ENCODE peak calls at places on chromosomes 1 and 21, in nine cellular contexts. I is upper lobe of right lung; S is pancreas; H is CD4-positive, alpha-beta T cell; B is fibroblast of lung; G is mammary epithelial cell; D is Panc1; V is adrenal gland; N is upper lobe of left lung. L is an unnamed sample.

GRCh38 chr21:32826317-32827167 is 55.0 kb upstream of the PAXBP1 start:
- DNase-seq in V (peak), G (peak), H (peak), N (no peak), D (peak), I (no peak), S (peak), B (peak), L (peak)

GRCh38 chr1:24487455-24487854 is 15.2 kb upstream of the RCAN3 start:
- DNase-seq in I (no peak), G (no peak), D (no peak), V (no peak), N (no peak), H (no peak), B (no peak), S (no peak), L (no peak)

GRCh38 chr1:246512230-246512629 is 5.2 kb upstream of the SMYD3 start:
- DNase-seq in D (no peak), B (no peak), N (peak), H (no peak), I (no peak), G (no peak), S (no peak), V (no peak), L (no peak)

GRCh38 chr1:187819081-187819480 is 990.3 kb downstream of the PLA2G4A start:
- DNase-seq in B (no peak), I (no peak), G (no peak), V (no peak), N (no peak), H (no peak), D (no peak), S (no peak), L (no peak)

GRCh38 chr1:169110265-169110664 is 3.8 kb downstream of the ATP1B1 start:
- DNase-seq in H (no peak), D (no peak), N (no peak), B (no peak), G (no peak), I (no peak), S (no peak), V (no peak), L (no peak)

GRCh38 chr1:24996456-24996855 is 66.4 kb upstream of the RUNX3 start:
- DNase-seq in N (no peak), B (no peak), I (no peak), H (no peak), S (no peak), D (no peak), G (no peak), V (no peak), L (no peak)

GRCh38 chr1:28104866-28105467 is 16.6 kb upstream of the EYA3 start:
- DNase-seq in D (no peak), N (no peak), G (peak), H (no peak), S (peak), B (peak), V (peak), I (no peak), L (no peak)

GRCh38 chr1:51139474-51139873 is 37.4 kb downstream of the C1orf185 start:
- DNase-seq in H (no peak), N (no peak), I (no peak), D (no peak), V (no peak), G (no peak), B (peak), S (no peak), L (no peak)

GRCh38 chr1:25356848-25357247 is 18.7 kb downstream of the TMEM50A start:
- DNase-seq in V (no peak), D (no peak), I (no peak), G (peak), B (peak), S (no peak), N (no peak), H (no peak), L (no peak)

GRCh38 chr1:228275154-228275434 is 67.2 kb downstream of the OBSCN start:
- DNase-seq in G (no peak), V (peak), S (no peak), B (no peak), I (no peak), N (no peak), D (no peak), H (no peak), L (no peak)

GRCh38 chr21:15282666-15283065 is 217.9 kb upstream of the NRIP1 start:
- DNase-seq in B (no peak), V (no peak), D (no peak), G (peak), H (no peak), I (no peak), N (no peak), S (no peak), L (no peak)

DNA sequence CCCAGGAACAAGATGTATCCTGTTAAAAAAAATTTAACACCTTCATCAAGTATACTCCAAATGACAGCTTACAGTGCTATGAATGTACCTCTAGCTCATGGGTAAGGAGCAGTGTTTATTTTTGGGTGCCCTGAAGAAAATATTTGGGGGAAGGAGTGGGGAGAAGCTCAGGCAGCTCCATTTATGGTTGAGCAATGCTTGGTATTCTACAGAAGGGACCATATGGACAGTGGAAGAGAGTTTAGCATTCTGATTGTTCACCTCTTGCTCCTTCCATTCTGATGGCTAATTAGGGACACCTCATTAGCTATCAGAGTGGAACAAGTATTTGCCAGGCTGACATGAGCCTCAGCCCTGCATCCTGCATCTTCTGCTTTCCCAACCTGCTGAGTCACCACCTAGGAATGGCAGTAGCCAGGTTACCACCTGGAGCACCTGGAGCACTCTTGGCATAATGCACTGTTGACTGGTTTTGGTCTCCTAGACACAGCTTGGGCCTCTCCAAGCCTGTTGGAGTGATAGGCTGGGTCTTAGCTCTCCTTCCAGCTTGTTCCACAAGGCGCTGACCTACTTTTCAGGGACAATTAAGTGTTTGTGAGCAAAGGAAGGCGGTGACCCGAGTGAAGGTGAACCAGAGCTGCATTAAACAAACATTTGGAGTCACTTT is 62.0 kb upstream of the MACF1 start:
- DNase-seq in N (no peak), D (no peak), I (peak), H (no peak), G (peak), S (peak), V (no peak), B (no peak), L (no peak)
- TF ChIP-seq CTCF in N (no peak), D (no peak), I (no peak), H (no peak), G (peak), S (no peak), V (no peak), B (no peak), L (no peak)

GRCh38 chr21:44960141-44961092 is 20.6 kb downstream of the SLX9 start:
- DNase-seq in V (no peak), S (no peak), D (no peak), G (no peak), I (no peak), B (no peak), N (peak), H (no peak), L (no peak)
- H3K27ac ChIP-seq in V (peak), S (no peak), D (no peak), G (no peak), I (peak), B (no peak), N (peak), H (no peak), L (no peak)

GRCh38 chr1:4653328-4653660 is 1.1 kb upstream of the AJAP1 start:
- DNase-seq in S (no peak), I (peak), H (no peak), N (no peak), G (no peak), B (no peak), V (no peak), D (no peak), L (no peak)

GRCh38 chr1:4650486-4650885 is 3.9 kb upstream of the AJAP1 start:
- DNase-seq in V (no peak), D (no peak), H (no peak), B (no peak), S (no peak), N (no peak), G (peak), I (peak), L (no peak)

GRCh38 chr1:4652631-4653327 is 1.6 kb upstream of the AJAP1 start:
- DNase-seq in H (peak), V (peak), I (peak), D (no peak), G (peak), N (peak), S (peak), B (no peak), L (peak)

GRCh38 chr1:4648657-4649056 is 5.8 kb upstream of the AJAP1 start:
- DNase-seq in B (no peak), I (no peak), G (no peak), H (no peak), S (no peak), N (no peak), D (no peak), V (no peak), L (no peak)

GRCh38 chr1:4650981-4651380 is 3.4 kb upstream of the AJAP1 start:
- DNase-seq in N (no peak), B (no peak), H (no peak), G (no peak), S (no peak), V (no peak), D (no peak), I (peak), L (no peak)
- TF ChIP-seq CTCF in N (no peak), B (no peak), H (no peak), G (no peak), S (no peak), V (no peak), D (no peak), I (no peak), L (no peak)

GRCh38 chr1:180927348-180927747 is 14.7 kb downstream of the KIAA1614 start:
- DNase-seq in D (no peak), G (no peak), H (no peak), S (no peak), I (no peak), N (no peak), V (peak), B (no peak), L (peak)
- H3K27ac ChIP-seq in D (no peak), G (no peak), H (no peak), S (no peak), I (peak), N (peak), V (no peak), B (no peak), L (peak)

DNA sequence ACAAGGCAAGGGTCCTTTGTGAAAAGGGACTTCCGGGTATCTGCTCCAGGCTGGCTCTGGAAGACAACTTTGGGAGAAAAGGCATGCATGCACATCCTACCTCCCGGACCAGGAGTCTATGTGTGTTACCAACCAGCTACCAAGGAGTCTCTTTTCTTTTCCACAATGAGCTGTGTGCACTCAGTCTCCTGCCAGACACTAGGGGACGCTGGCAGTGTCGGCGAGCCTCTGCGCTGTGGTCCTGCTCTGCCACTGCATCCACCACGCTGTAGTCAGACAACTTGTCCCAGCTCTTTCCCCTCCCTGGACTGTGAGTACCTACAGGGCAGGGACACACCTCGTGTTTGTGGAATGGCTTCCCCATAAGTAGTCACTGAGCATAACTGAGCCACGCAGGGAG is 5.1 kb upstream of the SSR2 start:
- DNase-seq in I (peak), S (peak), V (peak), B (peak), G (no peak), H (no peak), D (no peak), N (peak), L (peak)
- TF ChIP-seq CTCF in I (peak), S (peak), V (peak), B (peak), G (peak), H (no peak), D (peak), N (peak), L (peak)

DNA sequence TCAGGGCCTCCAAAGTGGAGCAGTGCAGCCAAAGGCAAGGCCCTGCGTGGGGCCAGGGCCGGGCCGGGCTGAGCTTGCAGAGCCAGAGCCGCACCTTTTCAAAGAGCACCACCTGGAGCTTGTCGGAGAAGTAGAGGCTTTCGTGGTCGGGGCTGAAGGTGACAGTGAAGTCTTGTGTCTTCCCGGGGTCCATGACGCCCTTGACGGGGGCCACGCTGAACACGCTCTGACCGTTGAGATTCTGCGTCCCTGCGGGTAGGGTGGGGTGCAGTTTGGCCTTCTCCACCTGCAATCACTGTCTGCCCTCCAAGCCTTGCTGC is 4.6 kb upstream of the TMEM52 start:
- DNase-seq in D (no peak), B (no peak), N (peak), V (no peak), G (no peak), I (no peak), S (peak), H (no peak), L (no peak)
- H3K27ac ChIP-seq in D (no peak), B (no peak), N (no peak), V (no peak), G (no peak), I (no peak), S (no peak), H (no peak), L (no peak)

GRCh38 chr1:200890818-200891773 is 3.6 kb upstream of the INAVA start:
- DNase-seq in B (peak), N (peak), D (peak), S (peak), V (no peak), I (peak), H (no peak), G (peak), L (no peak)
- TF ChIP-seq CTCF in B (peak), N (peak), D (peak), S (peak), V (peak), I (peak), H (no peak), G (peak), L (peak)

DNA sequence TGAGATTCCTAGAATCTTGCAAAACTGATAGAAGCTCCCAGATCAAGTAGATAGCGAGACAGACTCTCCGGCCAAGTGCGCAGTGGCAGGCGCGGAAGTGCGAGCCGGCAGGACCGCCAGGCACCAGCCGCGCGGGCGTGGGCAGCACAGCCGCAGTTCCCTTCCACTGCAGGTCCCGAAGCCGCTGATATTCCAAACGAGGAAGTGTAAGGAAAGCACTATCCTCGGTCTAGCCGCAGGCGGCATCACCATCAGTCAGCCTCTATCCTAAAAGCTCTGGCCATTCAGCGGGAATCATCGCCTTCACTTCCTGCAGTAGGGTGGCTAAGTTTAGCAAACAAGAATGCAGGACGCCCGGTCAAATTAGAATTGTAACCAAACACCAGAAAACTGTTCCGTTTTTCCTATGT is 713 bp downstream of the GLRX2 start:
- DNase-seq in B (no peak), S (peak), H (no peak), I (peak), D (no peak), G (peak), V (peak), N (peak), L (peak)
- H3K27ac ChIP-seq in B (peak), S (peak), H (no peak), I (peak), D (peak), G (peak), V (peak), N (peak), L (peak)

GRCh38 chr1:145964328-145965118 is at the start of the genes ANKRD34A and POLR3GL:
- DNase-seq in G (peak), D (no peak), H (peak), N (no peak), S (peak), I (peak), B (peak), V (peak), L (peak)

GRCh38 chr1:145962157-145963102 is 1.9 kb downstream of the ANKRD34A start:
- DNase-seq in H (no peak), D (no peak), N (peak), S (no peak), V (no peak), G (no peak), B (no peak), I (peak), L (peak)

GRCh38 chr1:145965119-145965744 is 742 bp downstream of the POLR3GL start:
- DNase-seq in S (no peak), H (no peak), I (no peak), D (no peak), N (no peak), B (no peak), G (no peak), V (no peak), L (no peak)

GRCh38 chr1:145961425-145962156 is 2.8 kb downstream of the ANKRD34A start:
- DNase-seq in H (no peak), B (no peak), V (no peak), S (no peak), D (no peak), N (peak), G (no peak), I (peak), L (peak)

DNA sequence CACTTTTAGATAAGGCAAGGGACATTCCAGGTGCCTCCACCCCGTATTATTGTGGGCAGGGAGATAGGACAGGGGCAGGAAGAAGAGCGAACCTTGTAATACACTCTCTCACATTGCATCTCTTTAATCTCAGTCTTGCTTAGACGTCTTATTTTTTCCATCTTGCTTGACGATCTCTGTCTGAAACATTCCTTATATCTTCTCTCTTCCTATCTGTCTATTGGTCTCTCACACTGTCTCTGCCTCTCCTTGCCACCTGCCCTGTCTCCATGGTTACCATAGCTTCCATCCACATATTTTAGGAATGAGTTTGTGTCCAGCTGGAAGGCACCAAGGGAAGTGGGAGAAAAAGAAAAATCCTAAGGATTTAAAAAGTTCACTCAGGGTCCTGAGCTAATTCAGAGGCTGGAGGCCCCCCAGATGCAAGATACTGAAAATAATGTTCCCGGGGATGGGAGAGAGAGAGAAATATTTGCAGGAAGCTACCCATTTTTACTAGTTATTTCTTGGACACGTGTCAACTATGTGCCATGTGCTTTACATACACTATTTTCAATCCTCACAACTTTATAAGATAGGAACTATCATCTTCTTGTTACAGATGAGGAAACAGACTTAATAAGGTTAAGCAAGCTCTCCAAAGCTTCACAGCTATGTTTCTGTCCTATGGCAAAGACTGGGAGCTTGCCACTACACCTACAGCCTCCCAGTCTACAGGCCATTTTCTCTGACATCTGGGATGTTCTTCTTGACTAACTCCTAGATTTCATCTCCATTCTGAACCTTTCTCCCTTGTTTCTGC is 956 bp downstream of the ANKRD34A start:
- DNase-seq in D (no peak), G (peak), B (no peak), V (no peak), H (no peak), I (no peak), N (no peak), S (no peak), L (no peak)
- TF ChIP-seq CTCF in D (no peak), G (no peak), B (no peak), V (no peak), H (no peak), I (no peak), N (no peak), S (no peak), L (no peak)

GRCh38 chr1:145855426-145855948 is 3.4 kb downstream of the PIAS3 start:
- DNase-seq in H (no peak), S (no peak), V (no peak), G (no peak), B (no peak), N (no peak), I (no peak), D (no peak), L (no peak)

GRCh38 chr1:145858937-145859490 is at the start of gene PIAS3:
- DNase-seq in G (peak), V (peak), N (peak), B (peak), I (peak), D (peak), H (peak), S (peak), L (peak)

GRCh38 chr1:145858238-145858936 is 494 bp downstream of the PIAS3 start:
- DNase-seq in H (peak), G (peak), V (peak), B (peak), S (peak), D (no peak), N (peak), I (peak), L (no peak)

GRCh38 chr1:145859491-145860159 is 744 bp upstream of the PIAS3 start:
- DNase-seq in G (peak), V (peak), B (peak), S (peak), N (peak), I (peak), D (peak), H (peak), L (peak)

GRCh38 chr1:145857170-145857569 is 1.7 kb downstream of the PIAS3 start:
- DNase-seq in N (no peak), H (no peak), G (no peak), D (no peak), S (no peak), I (no peak), V (no peak), B (no peak), L (no peak)
- H3K27ac ChIP-seq in N (no peak), H (no peak), G (no peak), D (no peak), S (no peak), I (no peak), V (no peak), B (no peak), L (no peak)